ENCODE peak calls at places on chromosomes 3 and 15, in five cellular contexts. D, Q, G, K and U are unnamed samples. For H3K4me1, the result is how much of the 10 kb centered on the place peaks cover.

GRCh38 chr15:71777216-71777943 is 33.0 kb upstream of the NR2E3 start:
- DNase-seq in D (no peak), Q (no peak), G (no peak), K (no peak), U (no peak)

GRCh38 chr3:161409858-161410257 is 38.5 kb upstream of the SPTSSB start:
- DNase-seq in D (no peak), Q (no peak), G (no peak), K (no peak), U (no peak)

GRCh38 chr15:90286678-90287077 is 21.2 kb downstream of the NGRN start:
- DNase-seq in D (no peak), Q (peak), G (peak), K (no peak), U (peak)

GRCh38 chr3:149564079-149564478 is 89.6 kb downstream of the TM4SF4 start:
- DNase-seq in D (no peak), Q (peak), G (no peak), K (no peak), U (no peak)

GRCh38 chr3:113828605-113829004 is 10.0 kb upstream of the GRAMD1C start:
- DNase-seq in D (no peak), Q (no peak), G (no peak), K (no peak), U (no peak)

GRCh38 chr3:52083556-52084087 is 27.3 kb upstream of the DUSP7 start:
- DNase-seq in D (peak), Q (no peak), G (no peak), K (no peak), U (no peak)

GRCh38 chr15:59369597-59369996 is 3.1 kb downstream of the MYO1E start:
- DNase-seq in D (no peak), Q (peak), G (no peak), K (no peak), U (no peak)

GRCh38 chr3:41276191-41276590 is 76.9 kb downstream of the CTNNB1 start:
- DNase-seq in D (no peak), Q (peak), G (no peak), K (no peak), U (no peak)

GRCh38 chr3:44395714-44396113 is 57.1 kb downstream of the TCAIM start:
- DNase-seq in D (no peak), Q (no peak), G (no peak), K (no peak), U (no peak)

GRCh38 chr3:98574157-98574556 is 19.3 kb downstream of the CPOX start:
- DNase-seq in D (no peak), Q (no peak), G (no peak), K (no peak), U (no peak)

GRCh38 chr15:41517895-41518449 is 4.3 kb upstream of the LTK start:
- DNase-seq in D (peak), Q (no peak), G (no peak), K (no peak), U (no peak)

GRCh38 chr3:33318709-33319380 is 41.6 kb downstream of the FBXL2 start:
- DNase-seq in D (no peak), Q (no peak), G (no peak), K (no peak), U (no peak)

GRCh38 chr15:64146041-64146440 is 5.5 kb upstream of the SNX22 start:
- DNase-seq in D (no peak), Q (no peak), G (peak), K (no peak), U (no peak)

GRCh38 chr15:68691667-68692066 is 112.9 kb downstream of the CORO2B start:
- DNase-seq in D (no peak), Q (no peak), G (peak), K (no peak), U (no peak)

GRCh38 chr3:179668429-179668828 is 15.6 kb downstream of the USP13 start:
- DNase-seq in D (no peak), Q (no peak), G (no peak), K (no peak), U (no peak)

GRCh38 chr15:75232252-75232813 is 25.8 kb upstream of the GOLGA6C start:
- DNase-seq in D (no peak), Q (no peak), G (no peak), K (no peak), U (no peak)

GRCh38 chr3:16318216-16318615 is 53.2 kb downstream of the OXNAD1 start:
- DNase-seq in D (no peak), Q (peak), G (no peak), K (no peak), U (no peak)

GRCh38 chr3:100756441-100756840 is 47.1 kb downstream of the TFG start:
- DNase-seq in D (peak), Q (no peak), G (no peak), K (no peak), U (no peak)

GRCh38 chr3:11221818-11222217 is 50.4 kb upstream of the ATG7 start:
- DNase-seq in D (no peak), Q (no peak), G (no peak), K (no peak), U (no peak)

GRCh38 chr3:179828738-179829137 is 175.9 kb downstream of the USP13 start:
- DNase-seq in D (no peak), Q (no peak), G (no peak), K (no peak), U (no peak)

GRCh38 chr3:138862924-138863775 is 28.4 kb upstream of the PIK3CB start:
- DNase-seq in D (no peak), Q (peak), G (no peak), K (no peak), U (no peak)

GRCh38 chr15:42737529-42738328 is 801 bp upstream of the CDAN1 start:
- DNase-seq in D (no peak), Q (peak), G (no peak), K (no peak), U (no peak)

GRCh38 chr15:82129769-82130168 is 84.0 kb upstream of the MEX3B start:
- DNase-seq in D (no peak), Q (peak), G (no peak), K (no peak), U (no peak)

GRCh38 chr3:2099779-2100191 is 1.1 kb downstream of the CNTN4 start:
- DNase-seq in D (peak), Q (no peak), G (no peak), K (no peak), U (no peak)

GRCh38 chr3:177179281-177180067 is 17.8 kb downstream of the TBL1XR1 start:
- DNase-seq in D (no peak), Q (no peak), G (no peak), K (no peak), U (no peak)

GRCh38 chr15:50886139-50886467 is 22.4 kb upstream of the AP4E1 start:
- DNase-seq in D (no peak), Q (no peak), G (no peak), K (no peak), U (no peak)

GRCh38 chr3:195184716-195185421 is 86.1 kb downstream of the XXYLT1 start:
- DNase-seq in D (no peak), Q (no peak), G (no peak), K (no peak), U (no peak)
- H3K4me1 ChIP-seq in D (under half), Q (under half), G (half or more), K (under half), U (half or more)

GRCh38 chr3:56823984-56824703 is 22.4 kb upstream of the ARHGEF3 start:
- DNase-seq in D (no peak), Q (no peak), G (no peak), K (no peak), U (no peak)
- H3K4me3 ChIP-seq in D (no peak), Q (no peak), G (no peak), K (no peak), U (no peak)

DNA sequence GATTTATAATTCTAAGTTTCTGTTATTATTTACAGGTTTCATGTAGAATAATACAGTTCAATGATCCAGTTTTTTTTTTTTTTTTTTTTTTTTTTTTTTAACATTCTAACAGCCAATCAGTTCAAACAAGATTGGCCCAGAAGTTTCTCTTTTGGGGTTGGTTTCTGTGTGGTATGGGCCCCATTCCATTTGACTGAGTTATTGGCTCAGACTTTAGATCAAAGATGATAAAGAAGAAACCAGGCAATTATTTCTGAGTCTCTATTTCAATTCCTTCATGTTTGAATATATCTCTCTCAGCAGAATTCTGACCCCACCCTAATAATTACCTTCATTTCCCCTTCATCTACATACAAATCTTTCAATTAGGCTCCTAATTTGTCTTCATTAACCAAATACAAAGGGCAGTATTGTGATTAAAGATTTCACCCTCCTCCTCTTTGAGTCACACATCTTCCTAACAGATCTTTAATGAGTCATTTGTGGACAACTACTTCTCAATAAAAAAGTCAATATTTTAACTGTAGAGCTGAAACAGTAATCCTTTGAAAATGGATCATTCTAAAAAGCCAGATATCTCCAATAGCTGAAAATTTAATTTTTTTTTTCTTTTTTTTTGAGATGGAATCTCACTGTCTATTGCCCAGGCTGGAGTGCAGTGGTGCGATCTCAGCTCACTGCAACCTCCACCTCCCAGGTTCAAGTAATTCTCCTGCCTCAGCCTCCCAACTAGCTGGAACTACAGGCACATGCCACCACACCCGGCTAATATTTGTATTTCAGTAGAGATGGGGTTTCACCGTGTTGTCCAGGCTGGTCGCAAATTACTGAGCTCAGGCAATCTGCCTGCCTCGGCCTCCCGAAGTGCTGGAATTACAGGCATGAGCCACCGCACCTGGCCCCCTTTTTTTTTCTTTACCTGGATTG is 878.8 kb downstream of the NAALADL2 start:
- DNase-seq in D (no peak), Q (peak), G (no peak), K (no peak), U (no peak)
- H3K27ac ChIP-seq in D (no peak), Q (no peak), G (no peak), K (no peak), U (no peak)

GRCh38 chr15:70493376-70493775 is 270.0 kb downstream of the UACA start:
- DNase-seq in D (peak), Q (no peak), G (no peak), K (no peak), U (no peak)
- H3K4me1 ChIP-seq in D (under half), Q (half or more), G (under half), K (under half), U (under half)

GRCh38 chr15:67080118-67080899 is 14.9 kb downstream of the SMAD3 start:
- DNase-seq in D (peak), Q (peak), G (no peak), K (no peak), U (no peak)

GRCh38 chr15:67083135-67083766 is 17.8 kb downstream of the SMAD3 start:
- DNase-seq in D (no peak), Q (peak), G (no peak), K (no peak), U (peak)

GRCh38 chr15:67079361-67079760 is 14.0 kb downstream of the SMAD3 start:
- DNase-seq in D (no peak), Q (peak), G (no peak), K (no peak), U (no peak)

GRCh38 chr15:67082007-67082536 is 16.7 kb downstream of the SMAD3 start:
- DNase-seq in D (no peak), Q (no peak), G (no peak), K (no peak), U (peak)

DNA sequence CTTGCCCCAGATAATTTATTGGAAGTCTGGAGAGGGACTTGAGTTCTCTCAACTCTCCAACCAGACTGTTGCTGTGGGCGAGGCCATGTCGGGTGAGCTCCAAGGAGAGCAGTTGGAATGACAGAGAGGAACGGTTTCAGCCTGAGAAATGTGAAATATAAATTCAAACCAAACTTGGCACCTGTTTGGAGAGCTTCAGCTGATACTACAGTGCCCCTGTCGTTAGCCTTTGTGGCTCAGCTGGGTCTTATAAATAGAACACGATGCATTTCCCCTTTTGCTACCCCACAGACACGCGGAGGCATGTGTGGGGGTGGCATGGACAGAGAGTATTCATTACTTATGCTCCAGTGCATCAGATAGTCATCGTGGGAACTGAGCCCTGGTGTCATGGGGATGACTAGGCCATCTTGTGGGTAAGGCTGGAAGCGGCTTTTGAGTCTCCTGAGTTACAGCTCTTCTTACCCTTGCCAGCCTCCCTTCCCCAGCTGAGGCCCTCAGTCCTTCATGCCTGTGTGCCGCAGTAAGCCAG is 15.6 kb downstream of the SMAD3 start:
- DNase-seq in D (peak), Q (peak), G (no peak), K (peak), U (no peak)
- H3K4me3 ChIP-seq in D (no peak), Q (peak), G (no peak), K (no peak), U (peak)

GRCh38 chr15:77048135-77048866 is 22.6 kb downstream of the TSPAN3 start:
- DNase-seq in D (no peak), Q (peak), G (no peak), K (no peak), U (no peak)
- H3K27ac ChIP-seq in D (no peak), Q (peak), G (no peak), K (no peak), U (no peak)

GRCh38 chr3:190499157-190499556 is 14.7 kb upstream of the IL1RAP start:
- DNase-seq in D (no peak), Q (no peak), G (no peak), K (no peak), U (no peak)
- H3K4me1 ChIP-seq in D (under half), Q (under half), G (under half), K (under half), U (under half)